ENCODE peak calls at places on chromosome 21, in six cellular contexts. Y is A549, D is neural progenitor cell, R is IMR-90, L is H1, Z is hepatocyte. K is an unnamed sample.

GRCh38 chr21:46158666-46159300 is 3.4 kb upstream of the FTCD start:
- DNase-seq in Y (no peak), D (no peak), R (no peak), L (no peak), Z (peak), K (no peak)

GRCh38 chr21:29334717-29335428 is 36.2 kb downstream of the BACH1 start:
- DNase-seq in Y (no peak), D (no peak), R (peak), L (no peak), Z (no peak), K (no peak)

GRCh38 chr21:29245104-29245643 is 53.5 kb upstream of the BACH1 start:
- DNase-seq in Y (no peak), D (no peak), R (peak), L (no peak), Z (no peak), K (no peak)

GRCh38 chr21:45698493-45698947 is 55.0 kb downstream of the PCBP3 start:
- DNase-seq in Y (no peak), D (no peak), R (peak), L (no peak), Z (peak), K (no peak)

GRCh38 chr21:29187939-29188338 is 57.5 kb downstream of the MAP3K7CL start:
- DNase-seq in Y (no peak), D (no peak), R (peak), L (no peak), Z (no peak), K (peak)

GRCh38 chr21:34576043-34576466 is 38.9 kb downstream of the RCAN1 start:
- DNase-seq in Y (no peak), D (no peak), R (peak), L (no peak), Z (no peak), K (peak)

GRCh38 chr21:33964706-33965325 is 49.2 kb upstream of the ATP5PO start:
- DNase-seq in Y (no peak), D (no peak), R (peak), L (no peak), Z (no peak), K (no peak)

GRCh38 chr21:45129231-45129923 is 55.0 kb downstream of the ADARB1 start:
- DNase-seq in Y (no peak), D (no peak), R (peak), L (no peak), Z (no peak), K (no peak)

GRCh38 chr21:45830720-45831366 is 150.7 kb upstream of the COL6A1 start:
- DNase-seq in Y (no peak), D (no peak), R (no peak), L (peak), Z (no peak), K (no peak)

GRCh38 chr21:26795866-26796329 is 49.3 kb downstream of the ADAMTS1 start:
- DNase-seq in Y (peak), D (peak), R (peak), L (no peak), Z (peak), K (no peak)

GRCh38 chr21:45823100-45823681 is 158.4 kb upstream of the COL6A1 start:
- DNase-seq in Y (no peak), D (no peak), R (no peak), L (no peak), Z (no peak), K (no peak)

GRCh38 chr21:35509004-35509704 is 460.1 kb upstream of the RUNX1 start:
- DNase-seq in Y (no peak), D (no peak), R (no peak), L (no peak), Z (no peak), K (no peak)

GRCh38 chr21:25660233-25660632 is 21.2 kb downstream of the JAM2 start:
- DNase-seq in Y (no peak), D (no peak), R (no peak), L (no peak), Z (no peak), K (no peak)

GRCh38 chr21:26487981-26488480 is 85.1 kb downstream of the CYYR1 start:
- DNase-seq in Y (no peak), D (no peak), R (no peak), L (no peak), Z (no peak), K (no peak)

GRCh38 chr21:45871616-45872236 is 109.8 kb upstream of the COL6A1 start:
- DNase-seq in Y (no peak), D (no peak), R (no peak), L (no peak), Z (no peak), K (no peak)

GRCh38 chr21:46622226-46622625 is 13.2 kb upstream of the PRMT2 start:
- DNase-seq in Y (no peak), D (peak), R (no peak), L (no peak), Z (peak), K (no peak)

GRCh38 chr21:8989883-8990325 is 1531.5 kb upstream of the TPTE start:
- DNase-seq in Y (no peak), D (no peak), R (no peak), L (no peak), Z (no peak), K (no peak)

GRCh38 chr21:43918385-43918947 is 53.4 kb downstream of the AGPAT3 start:
- DNase-seq in Y (no peak), D (no peak), R (no peak), L (no peak), Z (no peak), K (no peak)

GRCh38 chr21:25910809-25911208 is 176.0 kb downstream of the GABPA start:
- DNase-seq in Y (no peak), D (no peak), R (no peak), L (no peak), Z (no peak), K (no peak)

DNA sequence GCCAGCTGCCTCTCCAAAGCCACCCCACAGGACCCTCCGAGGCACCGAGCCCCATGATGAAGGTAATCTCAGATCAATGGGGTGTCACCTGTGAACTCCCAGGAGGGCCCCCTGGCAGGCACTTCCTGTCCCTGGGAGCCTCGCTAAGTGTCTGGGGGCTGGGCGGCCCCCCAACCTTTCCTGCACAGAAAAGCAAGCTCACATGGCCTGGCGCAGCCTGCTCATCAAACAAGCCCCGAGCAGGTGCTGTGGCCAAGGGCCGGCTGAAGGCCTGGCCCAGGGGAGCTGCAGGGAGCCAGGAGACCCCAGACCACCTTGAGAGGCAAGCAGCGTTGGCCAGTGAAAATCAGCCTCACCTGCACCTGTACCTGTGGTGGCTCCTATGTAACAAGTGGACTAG is 2.9 kb downstream of the RIPK4 start:
- DNase-seq in Y (no peak), D (no peak), R (no peak), L (no peak), Z (no peak), K (no peak)
- H3K27ac ChIP-seq in Y (peak), D (no peak), R (no peak), L (no peak), Z (peak), K (peak)

GRCh38 chr21:20108976-20109375 is 889.2 kb upstream of the NCAM2 start:
- DNase-seq in Y (no peak), D (peak), R (no peak), L (no peak), Z (no peak), K (no peak)

GRCh38 chr21:20110368-20110767 is 887.8 kb upstream of the NCAM2 start:
- DNase-seq in Y (no peak), D (no peak), R (no peak), L (no peak), Z (no peak), K (no peak)
- H3K4me3 ChIP-seq in Y (no peak), D (no peak), R (no peak), L (no peak), Z (no peak), K (no peak)

DNA sequence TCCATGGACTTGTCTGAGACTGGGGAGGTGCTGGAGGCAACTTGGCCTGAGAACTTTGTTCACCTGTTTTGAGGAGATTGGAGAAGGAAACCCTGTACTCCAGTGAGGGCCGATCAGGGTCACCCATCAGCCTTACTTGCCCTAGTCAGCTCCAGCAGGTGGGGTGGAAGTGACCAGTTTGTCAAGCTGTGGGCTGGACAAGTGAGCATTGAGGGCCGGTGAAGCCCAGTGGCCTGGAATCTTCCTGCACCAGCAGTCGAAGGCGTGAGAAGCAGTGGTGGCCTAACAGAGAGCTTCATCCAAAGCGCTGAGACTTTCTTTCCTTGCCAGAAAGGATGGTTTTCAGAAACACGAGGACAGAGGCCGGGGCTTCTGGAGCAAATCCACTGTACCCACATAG is 9.6 kb downstream of the SLC37A1 start:
- DNase-seq in Y (no peak), D (no peak), R (no peak), L (no peak), Z (no peak), K (no peak)
- H3K4me2 ChIP-seq in Y (no peak), D (no peak), R (no peak), L (no peak), Z (no peak), K (no peak)

DNA sequence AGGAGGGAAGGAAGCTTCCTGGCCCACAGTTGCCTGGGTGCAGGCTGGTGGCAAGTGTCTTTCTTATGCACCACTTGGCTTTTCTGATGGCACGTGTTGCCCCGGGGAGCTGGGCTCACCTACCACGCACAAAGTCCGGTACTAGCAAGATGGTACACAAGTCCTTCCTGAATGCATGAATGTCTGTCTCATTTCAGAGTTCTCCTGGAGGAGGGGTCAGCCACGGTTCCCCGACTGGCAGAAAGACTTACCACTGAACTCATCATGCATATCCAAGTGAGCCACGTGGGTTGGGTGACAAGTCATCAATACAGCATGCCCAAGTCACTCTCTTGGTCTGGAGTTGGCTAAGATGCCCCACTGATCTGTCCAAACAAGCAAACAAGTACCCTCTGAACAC is 28.6 kb upstream of the MX1 start:
- DNase-seq in Y (no peak), D (no peak), R (no peak), L (no peak), Z (no peak), K (no peak)
- H3K27ac ChIP-seq in Y (no peak), D (no peak), R (no peak), L (no peak), Z (no peak), K (no peak)

GRCh38 chr21:17003221-17003620 is 509.6 kb upstream of the CXADR start:
- DNase-seq in Y (no peak), D (no peak), R (peak), L (no peak), Z (no peak), K (no peak)

GRCh38 chr21:17002628-17003027 is 510.2 kb upstream of the CXADR start:
- DNase-seq in Y (no peak), D (no peak), R (no peak), L (no peak), Z (no peak), K (no peak)

DNA sequence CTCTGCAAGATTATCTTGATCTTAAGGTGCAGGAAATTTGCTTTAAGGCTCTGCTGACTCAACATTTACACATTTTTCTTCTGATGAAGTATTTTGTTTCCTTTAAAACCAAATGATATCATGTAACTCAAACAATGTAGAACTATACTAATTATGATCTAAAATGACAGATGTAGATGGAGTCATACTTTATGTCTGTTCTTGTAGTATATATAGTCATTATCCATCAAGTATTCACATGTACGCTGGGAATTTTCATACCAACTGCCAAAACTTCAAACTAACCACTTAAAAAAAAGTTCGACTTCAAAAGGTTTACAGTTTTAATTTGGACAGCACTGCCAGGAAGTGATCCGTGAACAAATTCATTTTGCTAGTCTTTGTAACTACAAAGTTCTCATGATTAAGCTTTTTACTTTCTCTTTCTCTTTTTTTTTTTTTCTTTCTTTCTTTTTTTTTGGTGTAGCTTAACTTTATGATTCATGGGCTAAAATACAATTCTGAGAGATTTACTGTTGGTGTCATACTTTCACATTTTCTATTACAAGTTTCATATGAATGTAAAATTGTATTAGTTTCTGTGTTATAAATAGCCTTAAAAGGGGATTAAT is 509.0 kb upstream of the CXADR start:
- DNase-seq in Y (no peak), D (no peak), R (peak), L (no peak), Z (no peak), K (no peak)
- H3K4me3 ChIP-seq in Y (no peak), D (no peak), R (no peak), L (no peak), Z (no peak), K (no peak)

GRCh38 chr21:15986277-15986676 is 256.5 kb downstream of the USP25 start:
- DNase-seq in Y (no peak), D (no peak), R (no peak), L (no peak), Z (no peak), K (no peak)

GRCh38 chr21:15993951-15994350 is 264.2 kb downstream of the USP25 start:
- DNase-seq in Y (no peak), D (no peak), R (no peak), L (no peak), Z (no peak), K (no peak)

DNA sequence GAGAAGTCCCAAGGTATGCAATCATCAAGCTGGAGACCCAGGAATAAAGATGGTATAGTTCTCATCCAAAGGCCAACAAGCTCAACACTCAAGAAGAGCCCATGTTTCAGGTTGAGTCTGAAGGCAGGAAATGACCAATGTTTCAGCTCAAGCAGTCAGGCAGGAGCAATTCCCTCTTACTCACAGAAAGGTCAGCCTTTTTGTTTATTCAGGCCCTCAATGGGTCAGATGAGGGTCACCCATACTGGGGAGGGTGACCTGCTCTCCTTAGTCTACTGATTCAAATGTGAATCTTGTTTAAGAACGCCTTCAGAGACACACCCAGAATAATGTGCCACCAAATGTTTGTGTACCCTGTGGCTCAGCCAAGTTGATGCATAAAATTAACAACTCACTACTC is 262.4 kb downstream of the USP25 start:
- DNase-seq in Y (no peak), D (no peak), R (peak), L (no peak), Z (no peak), K (no peak)
- H3K4me2 ChIP-seq in Y (no peak), D (no peak), R (no peak), L (no peak), Z (no peak), K (no peak)

DNA sequence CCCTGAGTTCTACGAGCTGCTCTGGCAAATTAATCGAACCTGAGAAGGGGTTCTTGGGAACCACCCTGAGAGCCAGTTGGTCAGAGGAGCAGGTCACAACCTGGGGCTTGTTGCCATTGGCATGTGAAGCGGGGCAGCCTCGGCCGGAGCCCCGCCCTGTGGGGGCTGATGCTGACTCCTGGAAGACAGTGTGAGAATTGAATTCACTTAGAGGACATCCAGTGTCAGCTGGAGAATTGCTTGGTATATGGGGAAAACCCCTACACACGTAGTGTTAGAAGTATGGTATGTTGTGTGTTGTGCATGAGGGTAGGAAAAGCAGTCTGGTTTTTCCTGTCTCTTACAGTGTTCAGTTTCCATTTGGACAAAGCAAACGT is 11.6 kb downstream of the SLC37A1 start:
- DNase-seq in Y (no peak), D (peak), R (peak), L (peak), Z (peak), K (no peak)
- H3K27ac ChIP-seq in Y (no peak), D (no peak), R (no peak), L (no peak), Z (peak), K (no peak)

K was measured in PC-9.